ENCODE peak calls at places on chromosomes 13 and 19, in ten cellular contexts. One of them, this sample, is unnamed.

GRCh38 chr13:93473441-93474270 is 247.0 kb downstream of the GPC6 start:
- DNase-seq in lung: no peak
- DNase-seq in CD4-positive, alpha-beta T cell: no peak
- DNase-seq in GM10248: no peak
- DNase-seq in thyroid gland: no peak
- DNase-seq in type B pancreatic cell: no peak
- DNase-seq in upper lobe of right lung: no peak
- DNase-seq in fibroblast of the aortic adventitia: no peak
- DNase-seq in glutamatergic neuron: no peak
- DNase-seq in fibroblast of lung: peak; percentile 32
- DNase-seq in this sample: no peak

GRCh38 chr19:14383556-14383897 is 2.3 kb downstream of the ADGRE5 start:
- DNase-seq in fibroblast of the aortic adventitia: peak; percentile 51
- DNase-seq in upper lobe of right lung: no peak
- DNase-seq in GM10248: peak; percentile 20
- DNase-seq in type B pancreatic cell: no peak
- DNase-seq in CD4-positive, alpha-beta T cell: no peak
- DNase-seq in fibroblast of lung: no peak
- DNase-seq in thyroid gland: no peak
- DNase-seq in glutamatergic neuron: no peak
- DNase-seq in lung: no peak
- DNase-seq in this sample: no peak

GRCh38 chr13:108176685-108177274 is 38.6 kb downstream of the LIG4 start:
- DNase-seq in upper lobe of right lung: no peak
- DNase-seq in fibroblast of lung: no peak
- DNase-seq in glutamatergic neuron: peak; percentile 58
- DNase-seq in lung: no peak
- DNase-seq in GM10248: peak; percentile 41
- DNase-seq in CD4-positive, alpha-beta T cell: peak; percentile 40
- DNase-seq in type B pancreatic cell: no peak
- DNase-seq in fibroblast of the aortic adventitia: peak; percentile 13
- DNase-seq in thyroid gland: peak; percentile 48
- DNase-seq in this sample: no peak

GRCh38 chr19:52603558-52604207 is 33.6 kb downstream of the ZNF701 start:
- DNase-seq in upper lobe of right lung: peak; percentile 22
- DNase-seq in lung: no peak
- DNase-seq in thyroid gland: peak; percentile 90
- DNase-seq in type B pancreatic cell: no peak
- DNase-seq in fibroblast of the aortic adventitia: peak; percentile 81
- DNase-seq in glutamatergic neuron: no peak
- DNase-seq in fibroblast of lung: peak; percentile 18
- DNase-seq in CD4-positive, alpha-beta T cell: no peak
- DNase-seq in GM10248: no peak
- DNase-seq in this sample: peak; percentile 42

GRCh38 chr19:29048873-29049272 is 164.1 kb downstream of the UQCRFS1 start:
- DNase-seq in CD4-positive, alpha-beta T cell: no peak
- DNase-seq in type B pancreatic cell: no peak
- DNase-seq in fibroblast of the aortic adventitia: no peak
- DNase-seq in lung: no peak
- DNase-seq in fibroblast of lung: no peak
- DNase-seq in glutamatergic neuron: no peak
- DNase-seq in GM10248: no peak
- DNase-seq in upper lobe of right lung: no peak
- DNase-seq in thyroid gland: no peak
- DNase-seq in this sample: no peak

GRCh38 chr19:39506944-39507714 is 7.8 kb upstream of the SELENOV start:
- DNase-seq in GM10248: peak; percentile 89
- DNase-seq in upper lobe of right lung: no peak
- DNase-seq in fibroblast of lung: peak; percentile 69
- DNase-seq in fibroblast of the aortic adventitia: peak; percentile 38
- DNase-seq in lung: no peak
- DNase-seq in thyroid gland: peak; percentile 35
- DNase-seq in CD4-positive, alpha-beta T cell: no peak
- DNase-seq in type B pancreatic cell: peak; percentile 78
- DNase-seq in glutamatergic neuron: peak; percentile 86
- DNase-seq in this sample: no peak

GRCh38 chr19:37778613-37779138 is 710 bp downstream of the ZNF573 start:
- DNase-seq in CD4-positive, alpha-beta T cell: no peak
- DNase-seq in fibroblast of lung: peak; percentile 15
- DNase-seq in glutamatergic neuron: peak; percentile 18
- DNase-seq in GM10248: no peak
- DNase-seq in lung: no peak
- DNase-seq in thyroid gland: no peak
- DNase-seq in type B pancreatic cell: no peak
- DNase-seq in fibroblast of the aortic adventitia: peak; percentile 16
- DNase-seq in upper lobe of right lung: no peak
- DNase-seq in this sample: no peak

GRCh38 chr19:4502282-4503223 is 15.7 kb downstream of the PLIN4 start:
- DNase-seq in thyroid gland: no peak
- DNase-seq in type B pancreatic cell: no peak
- DNase-seq in glutamatergic neuron: no peak
- DNase-seq in CD4-positive, alpha-beta T cell: no peak
- DNase-seq in fibroblast of the aortic adventitia: no peak
- DNase-seq in GM10248: no peak
- DNase-seq in lung: no peak
- DNase-seq in upper lobe of right lung: no peak
- DNase-seq in fibroblast of lung: no peak
- DNase-seq in this sample: no peak

GRCh38 chr13:102003848-102004570 is 397.8 kb downstream of the FGF14 start:
- DNase-seq in GM10248: no peak
- DNase-seq in CD4-positive, alpha-beta T cell: no peak
- DNase-seq in type B pancreatic cell: no peak
- DNase-seq in thyroid gland: no peak
- DNase-seq in upper lobe of right lung: no peak
- DNase-seq in fibroblast of the aortic adventitia: no peak
- DNase-seq in lung: no peak
- DNase-seq in fibroblast of lung: peak; percentile 6
- DNase-seq in glutamatergic neuron: no peak
- DNase-seq in this sample: no peak

GRCh38 chr19:34734601-34735103 is 609 bp downstream of the ZNF181 start:
- DNase-seq in fibroblast of the aortic adventitia: no peak
- DNase-seq in glutamatergic neuron: no peak
- DNase-seq in type B pancreatic cell: no peak
- DNase-seq in lung: no peak
- DNase-seq in CD4-positive, alpha-beta T cell: no peak
- DNase-seq in upper lobe of right lung: no peak
- DNase-seq in GM10248: no peak
- DNase-seq in fibroblast of lung: no peak
- DNase-seq in thyroid gland: no peak
- DNase-seq in this sample: no peak

GRCh38 chr13:111486331-111486730 is 165.9 kb downstream of the TEX29 start:
- DNase-seq in upper lobe of right lung: peak; percentile 28
- DNase-seq in lung: no peak
- DNase-seq in glutamatergic neuron: no peak
- DNase-seq in fibroblast of the aortic adventitia: no peak
- DNase-seq in CD4-positive, alpha-beta T cell: no peak
- DNase-seq in thyroid gland: no peak
- DNase-seq in type B pancreatic cell: peak; percentile 51
- DNase-seq in GM10248: no peak
- DNase-seq in fibroblast of lung: no peak
- DNase-seq in this sample: no peak

GRCh38 chr19:48608798-48609263 is 2.3 kb downstream of the SPACA4 start:
- DNase-seq in upper lobe of right lung: no peak
- DNase-seq in thyroid gland: no peak
- DNase-seq in lung: no peak
- DNase-seq in glutamatergic neuron: peak; percentile 61
- DNase-seq in fibroblast of lung: peak; percentile 37
- DNase-seq in GM10248: peak; percentile 80
- DNase-seq in fibroblast of the aortic adventitia: peak; percentile 39
- DNase-seq in type B pancreatic cell: no peak
- DNase-seq in CD4-positive, alpha-beta T cell: peak; percentile 49
- DNase-seq in this sample: no peak

GRCh38 chr19:43470288-43470687 is 4.9 kb upstream of the LYPD3 start:
- DNase-seq in GM10248: no peak
- DNase-seq in thyroid gland: no peak
- DNase-seq in type B pancreatic cell: no peak
- DNase-seq in CD4-positive, alpha-beta T cell: peak; percentile 45
- DNase-seq in fibroblast of the aortic adventitia: peak; percentile 40
- DNase-seq in upper lobe of right lung: no peak
- DNase-seq in lung: no peak
- DNase-seq in glutamatergic neuron: no peak
- DNase-seq in fibroblast of lung: peak; percentile 76
- DNase-seq in this sample: peak; percentile 82

GRCh38 chr13:45119469-45119989 is 781 bp upstream of the GTF2F2 start:
- DNase-seq in CD4-positive, alpha-beta T cell: peak; percentile 49
- DNase-seq in thyroid gland: no peak
- DNase-seq in type B pancreatic cell: no peak
- DNase-seq in glutamatergic neuron: no peak
- DNase-seq in fibroblast of the aortic adventitia: peak; percentile 67
- DNase-seq in upper lobe of right lung: no peak
- DNase-seq in lung: no peak
- DNase-seq in fibroblast of lung: peak; percentile 79
- DNase-seq in GM10248: peak; percentile 45
- DNase-seq in this sample: no peak

GRCh38 chr13:24866488-24866887 is 102.5 kb downstream of the RNF17 start:
- DNase-seq in fibroblast of lung: no peak
- DNase-seq in thyroid gland: no peak
- DNase-seq in GM10248: no peak
- DNase-seq in upper lobe of right lung: no peak
- DNase-seq in lung: no peak
- DNase-seq in type B pancreatic cell: no peak
- DNase-seq in glutamatergic neuron: no peak
- DNase-seq in fibroblast of the aortic adventitia: no peak
- DNase-seq in CD4-positive, alpha-beta T cell: no peak
- DNase-seq in this sample: no peak
- TF ChIP-seq CTCF in fibroblast of lung: no peak
- TF ChIP-seq CTCF in thyroid gland: no peak
- TF ChIP-seq CTCF in GM10248: no peak
- TF ChIP-seq CTCF in upper lobe of right lung: no peak
- TF ChIP-seq CTCF in lung: no peak
- TF ChIP-seq CTCF in type B pancreatic cell: peak; percentile 39
- TF ChIP-seq CTCF in glutamatergic neuron: no peak
- TF ChIP-seq CTCF in fibroblast of the aortic adventitia: no peak
- TF ChIP-seq CTCF in CD4-positive, alpha-beta T cell: no peak
- TF ChIP-seq CTCF in this sample: peak; percentile 7

GRCh38 chr13:23888658-23889597 is at the start of gene MIPEP:
- DNase-seq in lung: peak; percentile 94
- DNase-seq in upper lobe of right lung: peak; percentile 98
- DNase-seq in fibroblast of lung: peak; percentile 96
- DNase-seq in fibroblast of the aortic adventitia: peak; percentile 91
- DNase-seq in thyroid gland: peak; percentile 93
- DNase-seq in GM10248: peak; percentile 96
- DNase-seq in type B pancreatic cell: peak; percentile 96
- DNase-seq in glutamatergic neuron: peak; percentile 94
- DNase-seq in CD4-positive, alpha-beta T cell: peak; percentile 84
- DNase-seq in this sample: peak; percentile 90

DNA sequence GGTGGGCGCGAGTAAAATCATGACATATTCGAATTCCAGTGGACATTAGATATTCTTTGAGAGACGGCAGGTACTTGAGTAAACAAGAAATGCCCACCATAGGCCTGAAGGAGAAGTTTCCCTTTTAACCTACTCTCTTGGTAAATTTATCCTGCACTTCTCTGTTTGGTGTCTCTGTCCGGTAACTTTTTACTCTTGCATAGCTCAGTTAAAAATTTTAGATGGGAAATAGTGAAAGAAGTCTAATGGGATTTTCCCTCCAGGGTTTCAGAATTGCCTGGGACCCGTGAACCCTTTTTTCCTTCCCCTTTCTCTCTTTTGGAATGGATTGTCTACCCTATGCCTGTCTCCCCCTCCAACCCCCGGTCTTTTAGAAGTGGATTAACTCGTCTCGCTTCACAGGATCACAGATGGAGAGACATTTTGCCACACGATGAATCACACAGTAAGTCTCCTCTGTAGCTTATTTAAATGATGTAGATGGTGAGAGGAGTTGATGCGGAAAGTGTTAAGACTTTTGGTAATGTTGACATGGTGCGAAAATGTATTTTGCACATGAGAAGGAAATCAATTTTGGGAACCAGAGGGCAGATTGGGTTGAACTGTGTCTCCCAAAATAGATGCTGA is 511 bp upstream of the MIPEP start:
- DNase-seq in thyroid gland: no peak
- DNase-seq in CD4-positive, alpha-beta T cell: no peak
- DNase-seq in lung: no peak
- DNase-seq in glutamatergic neuron: no peak
- DNase-seq in upper lobe of right lung: no peak
- DNase-seq in fibroblast of the aortic adventitia: peak; percentile 6
- DNase-seq in GM10248: no peak
- DNase-seq in fibroblast of lung: peak; percentile 20
- DNase-seq in type B pancreatic cell: no peak
- DNase-seq in this sample: no peak
- TF ChIP-seq CTCF in thyroid gland: no peak
- TF ChIP-seq CTCF in CD4-positive, alpha-beta T cell: peak; percentile 51
- TF ChIP-seq CTCF in lung: no peak
- TF ChIP-seq CTCF in glutamatergic neuron: no peak
- TF ChIP-seq CTCF in upper lobe of right lung: peak; percentile 11
- TF ChIP-seq CTCF in fibroblast of the aortic adventitia: no peak
- TF ChIP-seq CTCF in GM10248: no peak
- TF ChIP-seq CTCF in fibroblast of lung: no peak
- TF ChIP-seq CTCF in type B pancreatic cell: peak; percentile 31
- TF ChIP-seq CTCF in this sample: peak; percentile 5

DNA sequence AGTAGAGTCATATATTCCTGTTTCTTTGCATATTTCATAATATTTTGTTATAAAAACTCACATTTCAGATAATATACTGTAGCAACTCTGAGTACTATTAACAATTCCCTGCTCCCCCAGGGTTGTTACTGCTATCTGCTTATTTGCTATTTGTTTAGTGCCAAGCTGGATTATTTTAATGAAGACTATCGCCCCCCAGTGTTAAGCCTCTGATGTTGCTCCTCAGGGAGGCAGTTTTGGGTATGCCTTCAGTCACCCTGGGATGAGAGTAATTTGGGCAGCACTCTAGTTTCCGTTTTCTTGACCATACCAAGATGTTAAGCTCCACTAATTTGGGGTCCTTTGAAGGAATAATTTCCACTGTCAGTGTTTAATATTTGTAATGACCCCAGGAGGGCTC is 46.0 kb downstream of the MICU2 start:
- DNase-seq in thyroid gland: no peak
- DNase-seq in glutamatergic neuron: no peak
- DNase-seq in upper lobe of right lung: no peak
- DNase-seq in lung: no peak
- DNase-seq in fibroblast of lung: peak; percentile 11
- DNase-seq in CD4-positive, alpha-beta T cell: no peak
- DNase-seq in type B pancreatic cell: no peak
- DNase-seq in GM10248: no peak
- DNase-seq in fibroblast of the aortic adventitia: no peak
- DNase-seq in this sample: peak; percentile 33
- TF ChIP-seq CTCF in thyroid gland: peak; percentile 39
- TF ChIP-seq CTCF in glutamatergic neuron: no peak
- TF ChIP-seq CTCF in upper lobe of right lung: peak; percentile 37
- TF ChIP-seq CTCF in lung: no peak
- TF ChIP-seq CTCF in fibroblast of lung: peak; percentile 18
- TF ChIP-seq CTCF in CD4-positive, alpha-beta T cell: peak; percentile 19
- TF ChIP-seq CTCF in type B pancreatic cell: peak; percentile 61
- TF ChIP-seq CTCF in GM10248: peak; percentile 10
- TF ChIP-seq CTCF in fibroblast of the aortic adventitia: peak; percentile 35
- TF ChIP-seq CTCF in this sample: peak; percentile 74

DNA sequence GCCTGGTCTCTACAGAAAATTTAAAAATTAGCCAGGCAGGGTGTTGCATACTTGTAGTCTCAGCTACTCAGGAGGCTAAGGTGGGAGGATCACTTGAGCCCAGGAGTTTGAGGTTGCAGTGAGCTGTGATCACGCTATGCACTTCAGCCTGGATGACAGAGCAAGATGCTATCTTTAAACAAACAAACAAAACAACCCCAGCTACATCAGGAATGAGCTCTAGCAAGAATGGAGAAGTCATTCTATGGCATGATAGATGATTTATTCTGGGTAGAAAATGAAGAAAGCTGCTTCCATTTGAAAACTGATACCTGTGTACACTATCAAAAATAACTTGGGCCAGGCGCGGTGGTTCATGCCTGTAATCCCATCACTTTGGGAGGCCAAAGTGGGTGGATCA is 15.8 kb upstream of the SHISA2 start:
- DNase-seq in fibroblast of the aortic adventitia: no peak
- DNase-seq in lung: no peak
- DNase-seq in upper lobe of right lung: no peak
- DNase-seq in CD4-positive, alpha-beta T cell: no peak
- DNase-seq in fibroblast of lung: no peak
- DNase-seq in type B pancreatic cell: no peak
- DNase-seq in thyroid gland: no peak
- DNase-seq in glutamatergic neuron: no peak
- DNase-seq in GM10248: no peak
- DNase-seq in this sample: peak; percentile 0
- TF ChIP-seq CTCF in fibroblast of the aortic adventitia: no peak
- TF ChIP-seq CTCF in lung: no peak
- TF ChIP-seq CTCF in upper lobe of right lung: no peak
- TF ChIP-seq CTCF in CD4-positive, alpha-beta T cell: no peak
- TF ChIP-seq CTCF in fibroblast of lung: no peak
- TF ChIP-seq CTCF in type B pancreatic cell: no peak
- TF ChIP-seq CTCF in thyroid gland: no peak
- TF ChIP-seq CTCF in glutamatergic neuron: no peak
- TF ChIP-seq CTCF in GM10248: no peak
- TF ChIP-seq CTCF in this sample: no peak